ENCODE peak calls at places on chromosome 7, in seven cellular contexts. H, W, G, U, S, Q and T are unnamed samples.

GRCh38 chr7:106757846-106758245 is 96.9 kb upstream of the CCDC71L start:
- DNase-seq in G (no peak), U (peak; percentile 46), S (no peak), H (peak; percentile 64), W (no peak), Q (no peak), T (no peak)

GRCh38 chr7:106187613-106188350 is 75.7 kb upstream of the SYPL1 start:
- DNase-seq in G (no peak), Q (no peak), H (peak; percentile 26), W (no peak), S (no peak), U (no peak), T (no peak)

GRCh38 chr7:102264367-102264891 is 22.2 kb upstream of the SH2B2 start:
- DNase-seq in W (no peak), H (peak; percentile 78), S (no peak), U (no peak), Q (no peak), G (no peak), T (no peak)

GRCh38 chr7:49822862-49823261 is 49.4 kb downstream of the VWC2 start:
- DNase-seq in H (no peak), S (no peak), Q (no peak), W (no peak), G (no peak), U (no peak), T (no peak)

GRCh38 chr7:68888971-68889385 is 709.3 kb upstream of the AUTS2 start:
- DNase-seq in G (peak; percentile 78), U (no peak), S (no peak), W (no peak), H (no peak), Q (no peak), T (no peak)

GRCh38 chr7:114663502-114663901 is 248.9 kb downstream of the FOXP2 start:
- DNase-seq in S (peak; percentile 29), U (no peak), G (no peak), H (peak; percentile 34), W (no peak), Q (no peak), T (no peak)

GRCh38 chr7:64558323-64558705 is 4.6 kb downstream of the ZNF680 start:
- DNase-seq in H (no peak), S (no peak), U (no peak), Q (no peak), G (no peak), W (no peak), T (no peak)

GRCh38 chr7:35508623-35509400 is 186.1 kb downstream of the HERPUD2 start:
- DNase-seq in G (no peak), U (no peak), H (no peak), S (peak; percentile 11), Q (no peak), W (no peak), T (no peak)

GRCh38 chr7:26369519-26370385 is 78.1 kb downstream of the SNX10 start:
- DNase-seq in H (peak; percentile 43), W (peak; percentile 34), G (peak; percentile 65), Q (no peak), S (peak; percentile 69), U (peak; percentile 62), T (no peak)

GRCh38 chr7:46970486-46970885 is 611.4 kb downstream of the TNS3 start:
- DNase-seq in S (no peak), H (no peak), U (no peak), Q (no peak), W (no peak), G (no peak), T (no peak)

GRCh38 chr7:153385502-153385901 is 626.0 kb downstream of the ACTR3B start:
- DNase-seq in U (no peak), G (no peak), Q (no peak), W (no peak), H (no peak), S (no peak), T (no peak)

GRCh38 chr7:28107960-28108359 is 72.6 kb downstream of the JAZF1 start:
- DNase-seq in H (no peak), W (no peak), U (no peak), S (no peak), G (no peak), Q (no peak), T (no peak)

GRCh38 chr7:42238709-42239395 is 1.8 kb upstream of the GLI3 start:
- DNase-seq in U (no peak), W (peak; percentile 13), S (no peak), Q (no peak), G (no peak), H (peak; percentile 84), T (no peak)

GRCh38 chr7:5477126-5477525 is 53.5 kb upstream of the TNRC18 start:
- DNase-seq in G (no peak), H (no peak), W (no peak), S (no peak), Q (no peak), U (no peak), T (no peak)

GRCh38 chr7:5479133-5479745 is 55.6 kb upstream of the TNRC18 start:
- DNase-seq in U (no peak), S (no peak), W (no peak), Q (no peak), H (peak; percentile 31), G (peak; percentile 59), T (no peak)

GRCh38 chr7:5477723-5478531 is 54.3 kb upstream of the TNRC18 start:
- DNase-seq in U (no peak), H (no peak), Q (no peak), W (no peak), S (no peak), G (peak; percentile 88), T (no peak)

GRCh38 chr7:5479941-5480517 is 56.4 kb upstream of the TNRC18 start:
- DNase-seq in G (no peak), H (no peak), W (no peak), S (no peak), U (no peak), Q (no peak), T (no peak)

GRCh38 chr7:5478568-5479045 is 55.0 kb upstream of the TNRC18 start:
- DNase-seq in U (no peak), G (peak; percentile 71), S (no peak), H (no peak), W (no peak), Q (no peak), T (peak; percentile 48)
- H3K4me3 ChIP-seq in U (peak overlapping the region; percentile 30), G (no peak overlapping the region), S (no peak overlapping the region), H (no peak overlapping the region), W (no peak overlapping the region), Q (peak overlapping the region; percentile 36), T (peak overlapping the region; percentile 27)

GRCh38 chr7:149007615-149008014 is 20.7 kb downstream of the PDIA4 start:
- DNase-seq in Q (no peak), W (no peak), S (no peak), H (no peak), U (no peak), G (no peak), T (no peak)
- H3K36me3 ChIP-seq in Q (peaks cover 86% of the 10 kb centered on the region), W (peaks cover 26% of the 10 kb centered on the region), S (peaks cover 11% of the 10 kb centered on the region), H (peaks cover 60% of the 10 kb centered on the region), U (peaks cover 30% of the 10 kb centered on the region), G (peaks cover 57% of the 10 kb centered on the region), T (peaks cover 91% of the 10 kb centered on the region)

DNA sequence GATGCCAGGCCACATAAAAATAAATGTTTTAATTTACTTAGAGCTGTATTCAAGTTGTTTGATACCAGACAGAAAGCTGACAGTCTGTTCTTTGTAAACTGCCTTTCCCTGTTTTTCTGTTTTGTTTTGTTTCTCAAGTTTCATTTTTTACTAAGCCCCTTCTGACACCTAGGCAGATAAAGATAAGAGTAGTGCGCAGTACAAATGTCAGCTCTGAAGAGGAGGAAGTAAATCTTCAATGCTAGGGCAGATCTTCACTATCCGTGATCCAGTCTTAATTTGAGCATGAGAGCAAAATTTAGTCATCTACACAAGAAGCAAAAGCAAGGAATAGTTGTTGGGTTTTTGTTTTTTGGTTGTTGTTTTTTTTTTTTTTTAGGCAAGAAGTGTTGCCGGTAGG is 27.3 kb downstream of the MTURN start:
- DNase-seq in S (no peak), W (no peak), U (no peak), H (no peak), G (no peak), Q (no peak), T (no peak)
- TF ChIP-seq CTCF in S (no peak), W (no peak), U (no peak), H (no peak), G (no peak), Q (no peak), T (no peak)

DNA sequence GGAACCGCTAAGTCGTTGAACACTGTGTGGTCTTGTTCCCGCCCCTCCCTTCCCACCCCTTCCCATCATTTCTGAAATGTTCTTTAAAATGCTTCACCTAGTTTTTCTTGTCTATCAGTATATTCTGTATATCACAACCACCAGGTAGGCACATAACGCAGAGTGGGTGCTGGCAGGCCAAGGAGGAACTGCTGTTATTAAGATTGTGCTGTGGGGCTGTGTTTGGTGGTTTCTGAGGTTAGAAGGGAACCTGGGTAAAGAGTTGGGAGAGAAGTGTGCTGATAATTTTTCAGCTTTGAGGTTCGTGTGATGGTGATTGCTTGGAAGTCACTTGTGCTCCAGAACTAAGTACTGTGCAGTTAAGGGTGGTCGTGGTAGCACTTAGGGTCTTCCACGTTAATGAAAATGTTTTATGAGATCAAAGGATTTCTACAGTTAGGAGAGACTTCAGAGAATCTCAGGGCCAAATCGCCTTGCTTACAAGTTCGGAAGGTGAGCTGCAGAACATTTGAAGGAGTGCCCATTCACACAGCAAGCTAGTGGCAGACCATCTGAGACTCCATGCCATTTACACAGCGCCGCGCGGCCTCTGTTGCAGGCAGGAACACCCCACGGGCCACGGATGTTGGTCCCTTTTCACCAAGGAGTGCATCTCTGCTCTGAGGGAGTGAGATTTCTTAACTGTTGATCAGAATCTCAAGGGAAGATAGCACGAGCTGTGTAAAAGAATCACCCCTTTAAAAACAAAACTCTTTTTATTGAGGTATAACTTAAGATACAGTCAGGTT is 1.6 kb downstream of the UBE3C start:
- DNase-seq in G (no peak), U (no peak), H (no peak), W (no peak), S (no peak), Q (no peak), T (no peak)
- H3K4me3 ChIP-seq in G (peak overlapping the region; percentile 93), U (peak overlapping the region; percentile 86), H (peak overlapping the region; percentile 59), W (no peak overlapping the region), S (peak overlapping the region; percentile 66), Q (peak overlapping the region; percentile 71), T (peak overlapping the region; percentile 96)

DNA sequence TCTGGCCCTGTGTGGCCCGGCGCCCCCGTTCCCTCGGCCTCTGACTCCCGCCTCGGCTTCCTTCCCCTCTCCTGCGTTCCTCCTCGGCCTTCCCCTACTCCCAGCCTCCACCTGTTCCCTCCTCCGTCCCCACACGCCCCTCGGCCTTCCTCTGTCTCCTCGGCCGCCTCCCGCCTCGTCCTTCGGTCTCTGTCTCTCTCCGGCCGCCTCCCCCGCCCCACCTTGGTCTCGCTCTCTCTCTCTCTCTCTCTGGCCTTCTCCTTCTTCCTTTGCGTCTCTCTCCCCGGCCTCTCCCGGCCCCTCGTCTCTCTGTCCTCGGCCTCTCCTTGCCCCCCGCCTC is 588 bp downstream of the GET4 start:
- DNase-seq in S (no peak), U (peak; percentile 59), Q (no peak), W (no peak), H (no peak), G (no peak), T (no peak)
- H3K36me3 ChIP-seq in S (peaks cover 4% of the 10 kb centered on the region), U (no peaks in the 10 kb centered on the region), Q (peaks cover 13% of the 10 kb centered on the region), W (no peaks in the 10 kb centered on the region), H (peaks cover 22% of the 10 kb centered on the region), G (peaks cover 45% of the 10 kb centered on the region), T (peaks cover 20% of the 10 kb centered on the region)